ENCODE peak calls at places on chromosomes 11 and 22, in eight cellular contexts. One of them, this sample, is unnamed. For H3K36me3 and H3K27me3, the result is how much of the 10 kb centered on the place peaks cover.

GRCh38 chr11:64566042-64566914 is 24.7 kb upstream of the SLC22A12 start:
- DNase-seq in cardiac muscle cell: peak
- DNase-seq in prostate gland: peak
- DNase-seq in body of pancreas: peak
- DNase-seq in lung: peak
- DNase-seq in left ventricle myocardium inferior: no peak
- DNase-seq in transverse colon: peak
- DNase-seq in BJ: no peak
- DNase-seq in this sample: no peak

GRCh38 chr22:30267382-30268302 is 991 bp upstream of the OSM start:
- DNase-seq in prostate gland: no peak
- DNase-seq in BJ: no peak
- DNase-seq in cardiac muscle cell: no peak
- DNase-seq in body of pancreas: peak
- DNase-seq in transverse colon: no peak
- DNase-seq in lung: no peak
- DNase-seq in left ventricle myocardium inferior: no peak
- DNase-seq in this sample: no peak

GRCh38 chr11:112229746-112230433 is 3.7 kb downstream of the PTS start:
- DNase-seq in prostate gland: no peak
- DNase-seq in lung: no peak
- DNase-seq in left ventricle myocardium inferior: no peak
- DNase-seq in cardiac muscle cell: no peak
- DNase-seq in body of pancreas: no peak
- DNase-seq in transverse colon: no peak
- DNase-seq in BJ: peak
- DNase-seq in this sample: no peak

GRCh38 chr11:61955416-61956135 is 5.4 kb downstream of the BEST1 start:
- DNase-seq in body of pancreas: no peak
- DNase-seq in cardiac muscle cell: peak
- DNase-seq in BJ: no peak
- DNase-seq in left ventricle myocardium inferior: no peak
- DNase-seq in transverse colon: peak
- DNase-seq in prostate gland: no peak
- DNase-seq in lung: no peak
- DNase-seq in this sample: no peak

GRCh38 chr11:27201454-27202302 is 161.1 kb downstream of the BBOX1 start:
- DNase-seq in BJ: peak
- DNase-seq in prostate gland: peak
- DNase-seq in cardiac muscle cell: peak
- DNase-seq in transverse colon: peak
- DNase-seq in left ventricle myocardium inferior: peak
- DNase-seq in body of pancreas: peak
- DNase-seq in lung: peak
- DNase-seq in this sample: peak

GRCh38 chr11:74863410-74863809 is 85.5 kb downstream of the XRRA1 start:
- DNase-seq in left ventricle myocardium inferior: no peak
- DNase-seq in transverse colon: no peak
- DNase-seq in prostate gland: no peak
- DNase-seq in cardiac muscle cell: no peak
- DNase-seq in body of pancreas: no peak
- DNase-seq in BJ: no peak
- DNase-seq in lung: no peak
- DNase-seq in this sample: no peak

GRCh38 chr11:44767421-44767820 is 40.7 kb downstream of the TSPAN18 start:
- DNase-seq in body of pancreas: no peak
- DNase-seq in cardiac muscle cell: no peak
- DNase-seq in lung: no peak
- DNase-seq in transverse colon: no peak
- DNase-seq in BJ: no peak
- DNase-seq in prostate gland: no peak
- DNase-seq in left ventricle myocardium inferior: no peak
- DNase-seq in this sample: no peak

GRCh38 chr11:94762208-94762607 is 5.9 kb upstream of the AMOTL1 start:
- DNase-seq in transverse colon: no peak
- DNase-seq in lung: no peak
- DNase-seq in cardiac muscle cell: no peak
- DNase-seq in left ventricle myocardium inferior: no peak
- DNase-seq in prostate gland: no peak
- DNase-seq in body of pancreas: peak
- DNase-seq in BJ: no peak
- DNase-seq in this sample: no peak

GRCh38 chr11:926341-926916 is 759 bp downstream of the AP2A2 start:
- DNase-seq in lung: peak
- DNase-seq in BJ: no peak
- DNase-seq in transverse colon: peak
- DNase-seq in body of pancreas: peak
- DNase-seq in left ventricle myocardium inferior: no peak
- DNase-seq in prostate gland: peak
- DNase-seq in cardiac muscle cell: peak
- DNase-seq in this sample: no peak

GRCh38 chr11:33694346-33695050 is 6.1 kb downstream of the C11orf91 start:
- DNase-seq in transverse colon: no peak
- DNase-seq in left ventricle myocardium inferior: no peak
- DNase-seq in cardiac muscle cell: no peak
- DNase-seq in prostate gland: no peak
- DNase-seq in lung: no peak
- DNase-seq in body of pancreas: no peak
- DNase-seq in BJ: no peak
- DNase-seq in this sample: no peak

GRCh38 chr11:121426476-121427454 is 25.3 kb upstream of the SORL1 start:
- DNase-seq in transverse colon: peak
- DNase-seq in BJ: no peak
- DNase-seq in body of pancreas: peak
- DNase-seq in left ventricle myocardium inferior: peak
- DNase-seq in prostate gland: no peak
- DNase-seq in lung: no peak
- DNase-seq in cardiac muscle cell: peak
- DNase-seq in this sample: peak

GRCh38 chr11:65640483-65641207 is 2.7 kb downstream of the SIPA1 start:
- DNase-seq in transverse colon: peak
- DNase-seq in prostate gland: no peak
- DNase-seq in body of pancreas: peak
- DNase-seq in cardiac muscle cell: no peak
- DNase-seq in left ventricle myocardium inferior: peak
- DNase-seq in lung: no peak
- DNase-seq in BJ: no peak
- DNase-seq in this sample: no peak

GRCh38 chr11:7600205-7600775 is 73.0 kb downstream of the CYB5R2 start:
- DNase-seq in prostate gland: peak
- DNase-seq in transverse colon: peak
- DNase-seq in left ventricle myocardium inferior: no peak
- DNase-seq in lung: peak
- DNase-seq in BJ: no peak
- DNase-seq in body of pancreas: peak
- DNase-seq in cardiac muscle cell: no peak
- DNase-seq in this sample: no peak

GRCh38 chr22:48277868-48278581 is 1515.6 kb downstream of the TBC1D22A start:
- DNase-seq in prostate gland: peak
- DNase-seq in transverse colon: no peak
- DNase-seq in cardiac muscle cell: no peak
- DNase-seq in left ventricle myocardium inferior: no peak
- DNase-seq in BJ: no peak
- DNase-seq in body of pancreas: no peak
- DNase-seq in lung: no peak
- DNase-seq in this sample: no peak

GRCh38 chr11:126333142-126333541 is 22.3 kb upstream of the ST3GAL4 start:
- DNase-seq in cardiac muscle cell: no peak
- DNase-seq in BJ: no peak
- DNase-seq in prostate gland: no peak
- DNase-seq in body of pancreas: no peak
- DNase-seq in left ventricle myocardium inferior: no peak
- DNase-seq in lung: no peak
- DNase-seq in transverse colon: no peak
- DNase-seq in this sample: no peak

GRCh38 chr11:87173185-87174039 is 135.7 kb downstream of the TMEM135 start:
- DNase-seq in prostate gland: peak
- DNase-seq in body of pancreas: no peak
- DNase-seq in transverse colon: no peak
- DNase-seq in left ventricle myocardium inferior: no peak
- DNase-seq in cardiac muscle cell: no peak
- DNase-seq in lung: no peak
- DNase-seq in BJ: peak
- DNase-seq in this sample: no peak

GRCh38 chr22:19779685-19780268 is 19.2 kb downstream of the TBX1 start:
- DNase-seq in transverse colon: no peak
- DNase-seq in lung: no peak
- DNase-seq in body of pancreas: no peak
- DNase-seq in cardiac muscle cell: no peak
- DNase-seq in BJ: no peak
- DNase-seq in prostate gland: no peak
- DNase-seq in left ventricle myocardium inferior: peak
- DNase-seq in this sample: no peak

GRCh38 chr11:128480665-128481064 is 106.7 kb downstream of the ETS1 start:
- DNase-seq in BJ: no peak
- DNase-seq in transverse colon: no peak
- DNase-seq in cardiac muscle cell: no peak
- DNase-seq in lung: no peak
- DNase-seq in left ventricle myocardium inferior: no peak
- DNase-seq in prostate gland: no peak
- DNase-seq in body of pancreas: no peak
- DNase-seq in this sample: no peak

GRCh38 chr11:126884192-126884973 is 116.2 kb downstream of the KIRREL3 start:
- DNase-seq in left ventricle myocardium inferior: no peak
- DNase-seq in body of pancreas: no peak
- DNase-seq in cardiac muscle cell: no peak
- DNase-seq in prostate gland: no peak
- DNase-seq in BJ: no peak
- DNase-seq in lung: no peak
- DNase-seq in transverse colon: no peak
- DNase-seq in this sample: no peak

GRCh38 chr11:76666830-76667229 is 3.7 kb downstream of the LRRC32 start:
- DNase-seq in left ventricle myocardium inferior: no peak
- DNase-seq in body of pancreas: no peak
- DNase-seq in BJ: no peak
- DNase-seq in prostate gland: no peak
- DNase-seq in transverse colon: no peak
- DNase-seq in cardiac muscle cell: no peak
- DNase-seq in lung: no peak
- DNase-seq in this sample: no peak

GRCh38 chr11:10480026-10480425 is 25.0 kb downstream of the AMPD3 start:
- DNase-seq in transverse colon: no peak
- DNase-seq in left ventricle myocardium inferior: no peak
- DNase-seq in prostate gland: no peak
- DNase-seq in cardiac muscle cell: no peak
- DNase-seq in lung: no peak
- DNase-seq in BJ: no peak
- DNase-seq in body of pancreas: no peak
- DNase-seq in this sample: no peak
- H3K36me3 ChIP-seq in transverse colon: under half
- H3K36me3 ChIP-seq in left ventricle myocardium inferior: under half
- H3K36me3 ChIP-seq in prostate gland: under half
- H3K36me3 ChIP-seq in cardiac muscle cell: under half
- H3K36me3 ChIP-seq in lung: under half
- H3K36me3 ChIP-seq in BJ: under half
- H3K36me3 ChIP-seq in body of pancreas: under half
- H3K36me3 ChIP-seq in this sample: under half

DNA sequence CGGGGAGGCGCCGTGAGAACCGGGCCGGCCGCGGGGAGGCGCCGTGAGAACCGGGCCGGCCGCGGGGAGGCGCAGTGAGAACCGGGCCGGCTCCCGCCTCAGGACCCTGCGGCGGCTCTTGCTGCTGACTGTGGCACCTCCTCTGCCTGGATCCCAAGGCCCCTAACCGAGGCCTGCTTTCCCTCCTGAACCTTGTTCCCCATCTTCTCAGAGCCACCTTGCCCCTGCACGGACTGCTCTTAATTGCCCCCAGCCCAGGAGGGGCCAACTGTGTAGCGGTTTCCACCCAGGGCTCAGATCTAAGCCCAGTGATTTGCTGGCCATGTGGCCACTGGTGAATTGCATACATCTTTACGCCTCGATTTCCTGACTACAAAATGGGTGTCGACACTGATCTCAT is 112.2 kb upstream of the B3GAT1 start:
- DNase-seq in prostate gland: no peak
- DNase-seq in left ventricle myocardium inferior: peak
- DNase-seq in body of pancreas: no peak
- DNase-seq in cardiac muscle cell: no peak
- DNase-seq in transverse colon: peak
- DNase-seq in lung: no peak
- DNase-seq in BJ: no peak
- DNase-seq in this sample: no peak
- H3K27me3 ChIP-seq in prostate gland: under half
- H3K27me3 ChIP-seq in left ventricle myocardium inferior: half or more
- H3K27me3 ChIP-seq in body of pancreas: under half
- H3K27me3 ChIP-seq in cardiac muscle cell: under half
- H3K27me3 ChIP-seq in transverse colon: under half
- H3K27me3 ChIP-seq in lung: under half
- H3K27me3 ChIP-seq in BJ: under half
- H3K27me3 ChIP-seq in this sample: half or more

DNA sequence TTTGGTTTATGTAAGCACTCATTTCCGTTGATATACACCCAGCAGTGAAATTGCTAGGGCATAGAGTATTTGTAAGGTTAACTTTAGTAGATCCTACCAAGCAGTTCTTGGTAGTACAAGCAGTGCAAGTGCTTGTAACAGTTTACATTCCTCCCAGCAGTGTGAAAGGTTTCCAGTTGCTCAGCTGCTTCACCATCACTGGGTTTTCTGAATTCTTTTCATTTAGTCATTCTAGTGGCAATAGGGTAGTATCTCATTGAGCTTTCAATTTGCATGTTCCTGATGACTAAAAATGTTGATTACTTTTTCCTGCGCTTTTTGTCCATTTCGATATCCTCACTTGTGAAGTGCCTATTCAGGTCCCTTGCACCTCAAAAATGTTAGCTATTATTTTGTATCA is 34.3 kb downstream of the ZNF202 start:
- DNase-seq in prostate gland: no peak
- DNase-seq in body of pancreas: no peak
- DNase-seq in left ventricle myocardium inferior: no peak
- DNase-seq in BJ: no peak
- DNase-seq in cardiac muscle cell: no peak
- DNase-seq in transverse colon: no peak
- DNase-seq in lung: no peak
- DNase-seq in this sample: no peak
- TF ChIP-seq CTCF in prostate gland: no peak
- TF ChIP-seq CTCF in body of pancreas: no peak
- TF ChIP-seq CTCF in left ventricle myocardium inferior: no peak
- TF ChIP-seq CTCF in BJ: no peak
- TF ChIP-seq CTCF in cardiac muscle cell: no peak
- TF ChIP-seq CTCF in transverse colon: no peak
- TF ChIP-seq CTCF in lung: no peak
- TF ChIP-seq CTCF in this sample: no peak

GRCh38 chr22:50301581-50301991 is 5.9 kb downstream of the PLXNB2 start:
- DNase-seq in transverse colon: peak
- DNase-seq in body of pancreas: no peak
- DNase-seq in left ventricle myocardium inferior: no peak
- DNase-seq in prostate gland: no peak
- DNase-seq in cardiac muscle cell: no peak
- DNase-seq in lung: no peak
- DNase-seq in BJ: no peak
- DNase-seq in this sample: no peak
- H3K36me3 ChIP-seq in transverse colon: under half
- H3K36me3 ChIP-seq in body of pancreas: under half
- H3K36me3 ChIP-seq in left ventricle myocardium inferior: under half
- H3K36me3 ChIP-seq in prostate gland: under half
- H3K36me3 ChIP-seq in cardiac muscle cell: under half
- H3K36me3 ChIP-seq in lung: under half
- H3K36me3 ChIP-seq in BJ: under half
- H3K36me3 ChIP-seq in this sample: under half

This sample was measured in heart right ventricle.